ENCODE peak calls at places on chromosome 11, in five cellular contexts. J is T-helper 1 cell, E is midbrain, B is Right ventricle myocardium inferior, N is naive B cell. W is an unnamed sample.
A peak's percentile ranks its signal among the peaks of the same experiment; 100 is the strongest.

GRCh38 chr11:42465613-42466012 is 846.2 kb upstream of the API5 start:
- DNase-seq in J (no peak), E (no peak), B (no peak), N (no peak), W (no peak)

GRCh38 chr11:133810766-133811165 is 34.5 kb downstream of the SPATA19 start:
- DNase-seq in J (no peak), E (no peak), B (no peak), N (no peak), W (no peak)

GRCh38 chr11:106231591-106231990 is 154.1 kb downstream of the AASDHPPT start:
- DNase-seq in J (no peak), E (no peak), B (no peak), N (no peak), W (no peak)

GRCh38 chr11:130427581-130428211 is 713 bp downstream of the ADAMTS8 start:
- DNase-seq in J (no peak), E (peak; percentile 26), B (peak; percentile 62), N (no peak), W (no peak)

GRCh38 chr11:127106142-127106541 is 105.6 kb upstream of the KIRREL3 start:
- DNase-seq in J (no peak), E (no peak), B (no peak), N (no peak), W (peak; percentile 21)

GRCh38 chr11:19344661-19345518 is 104.1 kb upstream of the E2F8 start:
- DNase-seq in J (no peak), E (peak; percentile 74), B (peak; percentile 73), N (no peak), W (no peak)

GRCh38 chr11:119942021-119942420 is 195.9 kb downstream of the TRIM29 start:
- DNase-seq in J (no peak), E (no peak), B (no peak), N (no peak), W (no peak)

GRCh38 chr11:45250035-45250693 is 36.0 kb downstream of the SYT13 start:
- DNase-seq in J (no peak), E (no peak), B (no peak), N (no peak), W (no peak)

GRCh38 chr11:103354656-103355055 is 245.4 kb downstream of the DYNC2H1 start:
- DNase-seq in J (no peak), E (no peak), B (no peak), N (no peak), W (no peak)

GRCh38 chr11:86741489-86742435 is 58.6 kb upstream of the PRSS23 start:
- DNase-seq in J (no peak), E (no peak), B (no peak), N (no peak), W (no peak)

GRCh38 chr11:10979529-10979928 is 121.7 kb upstream of the ZBED5 start:
- DNase-seq in J (no peak), E (no peak), B (no peak), N (peak; percentile 72), W (no peak)

GRCh38 chr11:16184588-16184987 is 171.8 kb downstream of the SOX6 start:
- DNase-seq in J (no peak), E (no peak), B (no peak), N (no peak), W (no peak)

GRCh38 chr11:281486-282161 is 3.4 kb downstream of the NLRP6 start:
- DNase-seq in J (no peak), E (no peak), B (no peak), N (no peak), W (no peak)

GRCh38 chr11:1217151-1217550 is 5.7 kb upstream of the MUC5B start:
- DNase-seq in J (no peak), E (no peak), B (no peak), N (no peak), W (no peak)

GRCh38 chr11:103863497-103863896 is 172.9 kb upstream of the DDI1 start:
- DNase-seq in J (no peak), E (no peak), B (no peak), N (no peak), W (no peak)

GRCh38 chr11:66335531-66336233 is 552 bp downstream of the RIN1 start:
- DNase-seq in J (no peak), E (no peak), B (peak; percentile 57), N (no peak), W (no peak)

GRCh38 chr11:133815636-133816035 is 29.7 kb downstream of the SPATA19 start:
- DNase-seq in J (no peak), E (no peak), B (no peak), N (no peak), W (no peak)

GRCh38 chr11:112734207-112734606 is 227.0 kb upstream of the NCAM1 start:
- DNase-seq in J (no peak), E (no peak), B (no peak), N (no peak), W (no peak)

GRCh38 chr11:34468209-34468841 is 29.6 kb downstream of the CAT start:
- DNase-seq in J (no peak), E (no peak), B (no peak), N (no peak), W (peak; percentile 13)

GRCh38 chr11:65491163-65491465 is 7.7 kb upstream of the MALAT1 start:
- DNase-seq in J (no peak), E (no peak), B (no peak), N (no peak), W (no peak)

GRCh38 chr11:100719362-100719761 is 32.3 kb downstream of the ARHGAP42 start:
- DNase-seq in J (no peak), E (no peak), B (no peak), N (no peak), W (no peak)

GRCh38 chr11:44096360-44097188 is 1.1 kb downstream of the EXT2 start:
- DNase-seq in J (no peak), E (no peak), B (no peak), N (no peak), W (no peak)

GRCh38 chr11:538431-539051 is 1.2 kb downstream of the LRRC56 start:
- DNase-seq in J (no peak), E (no peak), B (no peak), N (no peak), W (no peak)

GRCh38 chr11:96384156-96384555 is 5.6 kb downstream of the CCDC82 start:
- DNase-seq in J (no peak), E (no peak), B (no peak), N (no peak), W (no peak)

GRCh38 chr11:64650923-64651523 is 60.0 kb downstream of the SLC22A12 start:
- DNase-seq in J (no peak), E (peak; percentile 20), B (no peak), N (no peak), W (no peak)

GRCh38 chr11:112318193-112318592 is 57.5 kb upstream of the PLET1 start:
- DNase-seq in J (no peak), E (no peak), B (no peak), N (no peak), W (no peak)

GRCh38 chr11:62340269-62340901 is 3.1 kb downstream of the ASRGL1 start:
- DNase-seq in J (peak; percentile 18), E (peak; percentile 89), B (peak; percentile 66), N (peak; percentile 44), W (peak; percentile 61)

GRCh38 chr11:44939673-44940072 is 11.0 kb downstream of the TP53I11 start:
- DNase-seq in J (no peak), E (no peak), B (no peak), N (no peak), W (no peak)

GRCh38 chr11:18927550-18928322 is 11.5 kb downstream of the MRGPRX1 start:
- DNase-seq in J (no peak), E (no peak), B (no peak), N (no peak), W (no peak)

GRCh38 chr11:129905402-129905801 is 10.0 kb upstream of the NFRKB start:
- DNase-seq in J (no peak), E (no peak), B (no peak), N (no peak), W (peak; percentile 20)

GRCh38 chr11:1231396-1232327 is 8.8 kb downstream of the MUC5B start:
- DNase-seq in J (peak; percentile 1), E (no peak), B (peak; percentile 59), N (no peak), W (no peak)

GRCh38 chr11:114079406-114080072 is 20.0 kb downstream of the ZBTB16 start:
- DNase-seq in J (no peak), E (no peak), B (no peak), N (no peak), W (no peak)

GRCh38 chr11:32002311-32002710 is 88.6 kb upstream of the RCN1 start:
- DNase-seq in J (no peak), E (no peak), B (no peak), N (no peak), W (no peak)

GRCh38 chr11:76745561-76746207 is 37.5 kb upstream of the TSKU start:
- DNase-seq in J (no peak), E (no peak), B (no peak), N (no peak), W (no peak)

GRCh38 chr11:69094111-69094914 is 45.6 kb downstream of the TPCN2 start:
- DNase-seq in J (no peak), E (no peak), B (no peak), N (no peak), W (no peak)

GRCh38 chr11:2579315-2580060 is 120.3 kb downstream of the KCNQ1OT1 start:
- DNase-seq in J (no peak), E (no peak), B (peak; percentile 50), N (no peak), W (no peak)

GRCh38 chr11:108796551-108796950 is 131.7 kb downstream of the DDX10 start:
- DNase-seq in J (no peak), E (no peak), B (no peak), N (no peak), W (no peak)

GRCh38 chr11:7353100-7353499 is 101.4 kb downstream of the SYT9 start:
- DNase-seq in J (no peak), E (no peak), B (no peak), N (peak; percentile 18), W (no peak)

GRCh38 chr11:72642815-72643511 is 31.3 kb downstream of the PDE2A start:
- DNase-seq in J (peak; percentile 57), E (peak; percentile 64), B (peak; percentile 87), N (peak; percentile 69), W (peak; percentile 25)